ENCODE peak calls at places on chromosomes 3 and 15, in eight cellular contexts. One of them, this sample, is unnamed.

GRCh38 chr3:32340639-32341365 is 50.9 kb upstream of the CMTM7 start:
- DNase-seq in foreskin keratinocyte: no peak
- DNase-seq in psoas muscle: no peak
- DNase-seq in thyroid gland: peak; percentile 50
- DNase-seq in caudate nucleus: no peak
- DNase-seq in tibial nerve: no peak
- DNase-seq in heart left ventricle: no peak
- DNase-seq in neuronal stem cell: no peak
- DNase-seq in this sample: no peak

GRCh38 chr3:69204315-69204957 is 82.0 kb upstream of the LMOD3 start:
- DNase-seq in heart left ventricle: no peak
- DNase-seq in tibial nerve: no peak
- DNase-seq in thyroid gland: no peak
- DNase-seq in foreskin keratinocyte: peak; percentile 96
- DNase-seq in caudate nucleus: no peak
- DNase-seq in psoas muscle: no peak
- DNase-seq in neuronal stem cell: no peak
- DNase-seq in this sample: no peak

GRCh38 chr15:74123131-74123429 is 7.3 kb upstream of the ISLR2 start:
- DNase-seq in caudate nucleus: no peak
- DNase-seq in neuronal stem cell: no peak
- DNase-seq in foreskin keratinocyte: no peak
- DNase-seq in heart left ventricle: no peak
- DNase-seq in tibial nerve: no peak
- DNase-seq in psoas muscle: no peak
- DNase-seq in thyroid gland: no peak
- DNase-seq in this sample: no peak

GRCh38 chr3:66322436-66322835 is 101.6 kb downstream of the SLC25A26 start:
- DNase-seq in foreskin keratinocyte: no peak
- DNase-seq in psoas muscle: no peak
- DNase-seq in neuronal stem cell: no peak
- DNase-seq in heart left ventricle: no peak
- DNase-seq in thyroid gland: no peak
- DNase-seq in tibial nerve: no peak
- DNase-seq in caudate nucleus: no peak
- DNase-seq in this sample: no peak

GRCh38 chr15:39631357-39631756 is 50.5 kb downstream of the THBS1 start:
- DNase-seq in foreskin keratinocyte: peak; percentile 87
- DNase-seq in psoas muscle: no peak
- DNase-seq in caudate nucleus: no peak
- DNase-seq in neuronal stem cell: no peak
- DNase-seq in thyroid gland: no peak
- DNase-seq in tibial nerve: no peak
- DNase-seq in heart left ventricle: no peak
- DNase-seq in this sample: no peak

GRCh38 chr3:144875251-144875650 is 903.6 kb downstream of the DIPK2A start:
- DNase-seq in thyroid gland: no peak
- DNase-seq in neuronal stem cell: no peak
- DNase-seq in heart left ventricle: no peak
- DNase-seq in psoas muscle: no peak
- DNase-seq in caudate nucleus: no peak
- DNase-seq in foreskin keratinocyte: no peak
- DNase-seq in tibial nerve: no peak
- DNase-seq in this sample: no peak

GRCh38 chr3:194313642-194314430 is 37.3 kb downstream of the CPN2 start:
- DNase-seq in neuronal stem cell: no peak
- DNase-seq in tibial nerve: peak; percentile 70
- DNase-seq in thyroid gland: peak; percentile 74
- DNase-seq in psoas muscle: peak; percentile 83
- DNase-seq in heart left ventricle: no peak
- DNase-seq in foreskin keratinocyte: no peak
- DNase-seq in caudate nucleus: no peak
- DNase-seq in this sample: no peak

GRCh38 chr3:93981649-93982048 is 1.7 kb downstream of the ARL13B start:
- DNase-seq in thyroid gland: no peak
- DNase-seq in heart left ventricle: no peak
- DNase-seq in foreskin keratinocyte: no peak
- DNase-seq in neuronal stem cell: no peak
- DNase-seq in tibial nerve: no peak
- DNase-seq in caudate nucleus: no peak
- DNase-seq in psoas muscle: no peak
- DNase-seq in this sample: no peak

GRCh38 chr3:120177907-120178306 is 83.7 kb upstream of the GSK3B start:
- DNase-seq in thyroid gland: peak; percentile 31
- DNase-seq in caudate nucleus: no peak
- DNase-seq in heart left ventricle: no peak
- DNase-seq in foreskin keratinocyte: no peak
- DNase-seq in tibial nerve: no peak
- DNase-seq in neuronal stem cell: no peak
- DNase-seq in psoas muscle: no peak
- DNase-seq in this sample: no peak

GRCh38 chr3:14476583-14477265 is 63.4 kb downstream of the GRIP2 start:
- DNase-seq in neuronal stem cell: no peak
- DNase-seq in psoas muscle: no peak
- DNase-seq in caudate nucleus: no peak
- DNase-seq in tibial nerve: no peak
- DNase-seq in heart left ventricle: no peak
- DNase-seq in foreskin keratinocyte: no peak
- DNase-seq in thyroid gland: no peak
- DNase-seq in this sample: no peak

GRCh38 chr3:150410311-150411105 is 2.4 kb downstream of the TSC22D2 start:
- DNase-seq in foreskin keratinocyte: peak; percentile 24
- DNase-seq in neuronal stem cell: no peak
- DNase-seq in tibial nerve: no peak
- DNase-seq in caudate nucleus: peak; percentile 30
- DNase-seq in psoas muscle: peak; percentile 39
- DNase-seq in thyroid gland: peak; percentile 53
- DNase-seq in heart left ventricle: peak; percentile 74
- DNase-seq in this sample: no peak

GRCh38 chr3:194240766-194241165 is 104.8 kb downstream of the HES1 start:
- DNase-seq in caudate nucleus: no peak
- DNase-seq in tibial nerve: no peak
- DNase-seq in thyroid gland: no peak
- DNase-seq in neuronal stem cell: no peak
- DNase-seq in foreskin keratinocyte: no peak
- DNase-seq in psoas muscle: no peak
- DNase-seq in heart left ventricle: no peak
- DNase-seq in this sample: no peak

GRCh38 chr15:72472907-72473669 is 1.0 kb upstream of the ARIH1 start:
- DNase-seq in thyroid gland: no peak
- DNase-seq in neuronal stem cell: peak; percentile 14
- DNase-seq in psoas muscle: no peak
- DNase-seq in heart left ventricle: no peak
- DNase-seq in foreskin keratinocyte: no peak
- DNase-seq in caudate nucleus: no peak
- DNase-seq in tibial nerve: peak; percentile 5
- DNase-seq in this sample: no peak

GRCh38 chr3:46276497-46277099 is 34.3 kb downstream of the CCR3 start:
- DNase-seq in tibial nerve: peak; percentile 33
- DNase-seq in thyroid gland: peak; percentile 65
- DNase-seq in heart left ventricle: peak; percentile 78
- DNase-seq in caudate nucleus: no peak
- DNase-seq in foreskin keratinocyte: peak; percentile 39
- DNase-seq in psoas muscle: no peak
- DNase-seq in neuronal stem cell: no peak
- DNase-seq in this sample: peak; percentile 25

GRCh38 chr3:180570238-180570637 is 31.7 kb upstream of the TTC14 start:
- DNase-seq in heart left ventricle: no peak
- DNase-seq in foreskin keratinocyte: no peak
- DNase-seq in thyroid gland: no peak
- DNase-seq in neuronal stem cell: no peak
- DNase-seq in tibial nerve: no peak
- DNase-seq in psoas muscle: no peak
- DNase-seq in caudate nucleus: no peak
- DNase-seq in this sample: no peak

GRCh38 chr3:142447308-142447851 is 457 bp downstream of the XRN1 start:
- DNase-seq in neuronal stem cell: no peak
- DNase-seq in foreskin keratinocyte: peak; percentile 54
- DNase-seq in heart left ventricle: peak; percentile 70
- DNase-seq in caudate nucleus: peak; percentile 81
- DNase-seq in tibial nerve: peak; percentile 10
- DNase-seq in thyroid gland: peak; percentile 47
- DNase-seq in psoas muscle: peak; percentile 25
- DNase-seq in this sample: no peak

GRCh38 chr3:13109516-13109915 is 36.3 kb upstream of the IQSEC1 start:
- DNase-seq in heart left ventricle: no peak
- DNase-seq in caudate nucleus: no peak
- DNase-seq in psoas muscle: no peak
- DNase-seq in tibial nerve: no peak
- DNase-seq in thyroid gland: no peak
- DNase-seq in neuronal stem cell: no peak
- DNase-seq in foreskin keratinocyte: no peak
- DNase-seq in this sample: no peak

GRCh38 chr15:42348083-42348482 is 11.2 kb upstream of the CAPN3 start:
- DNase-seq in psoas muscle: no peak
- DNase-seq in caudate nucleus: no peak
- DNase-seq in tibial nerve: no peak
- DNase-seq in thyroid gland: no peak
- DNase-seq in neuronal stem cell: no peak
- DNase-seq in heart left ventricle: no peak
- DNase-seq in foreskin keratinocyte: peak; percentile 93
- DNase-seq in this sample: no peak

GRCh38 chr3:6734395-6734746 is 126.5 kb upstream of the GRM7 start:
- DNase-seq in foreskin keratinocyte: no peak
- DNase-seq in thyroid gland: no peak
- DNase-seq in heart left ventricle: no peak
- DNase-seq in caudate nucleus: no peak
- DNase-seq in tibial nerve: no peak
- DNase-seq in neuronal stem cell: no peak
- DNase-seq in psoas muscle: no peak
- DNase-seq in this sample: no peak

GRCh38 chr3:71614869-71615268 is 31.3 kb upstream of the FOXP1 start:
- DNase-seq in neuronal stem cell: no peak
- DNase-seq in caudate nucleus: no peak
- DNase-seq in psoas muscle: no peak
- DNase-seq in tibial nerve: no peak
- DNase-seq in foreskin keratinocyte: peak; percentile 6
- DNase-seq in thyroid gland: no peak
- DNase-seq in heart left ventricle: no peak
- DNase-seq in this sample: no peak

GRCh38 chr3:16370872-16371740 is 106.1 kb downstream of the OXNAD1 start:
- DNase-seq in neuronal stem cell: no peak
- DNase-seq in psoas muscle: no peak
- DNase-seq in tibial nerve: no peak
- DNase-seq in thyroid gland: peak; percentile 76
- DNase-seq in foreskin keratinocyte: no peak
- DNase-seq in heart left ventricle: no peak
- DNase-seq in caudate nucleus: no peak
- DNase-seq in this sample: no peak

GRCh38 chr3:107644631-107645030 is 121.9 kb downstream of the BBX start:
- DNase-seq in neuronal stem cell: no peak
- DNase-seq in heart left ventricle: no peak
- DNase-seq in caudate nucleus: no peak
- DNase-seq in psoas muscle: no peak
- DNase-seq in foreskin keratinocyte: peak; percentile 42
- DNase-seq in tibial nerve: no peak
- DNase-seq in thyroid gland: no peak
- DNase-seq in this sample: no peak

GRCh38 chr3:186815490-186815889 is 9.2 kb upstream of the RFC4 start:
- DNase-seq in heart left ventricle: no peak
- DNase-seq in foreskin keratinocyte: peak; percentile 56
- DNase-seq in thyroid gland: no peak
- DNase-seq in caudate nucleus: no peak
- DNase-seq in neuronal stem cell: no peak
- DNase-seq in tibial nerve: no peak
- DNase-seq in psoas muscle: no peak
- DNase-seq in this sample: no peak

DNA sequence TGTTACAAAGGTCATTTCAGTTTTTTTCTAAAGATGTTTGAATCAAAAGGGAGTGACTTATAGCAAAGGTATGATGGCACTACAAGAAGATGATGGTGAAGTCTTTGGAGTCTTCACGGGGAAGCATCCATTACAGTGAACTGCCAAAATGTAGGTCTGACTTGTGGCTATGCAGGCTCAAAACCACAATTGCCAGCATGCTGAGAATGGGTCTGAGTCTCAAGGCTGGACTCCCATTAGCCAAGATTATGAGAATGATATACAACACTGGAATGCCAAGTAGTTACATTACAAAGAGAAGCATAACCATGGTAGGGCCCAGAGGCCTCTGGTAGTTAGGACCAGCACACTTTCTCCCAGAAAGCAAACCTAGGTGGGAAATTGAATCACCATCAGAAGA is 194.2 kb downstream of the MTHFS start:
- DNase-seq in neuronal stem cell: no peak
- DNase-seq in tibial nerve: no peak
- DNase-seq in heart left ventricle: no peak
- DNase-seq in psoas muscle: no peak
- DNase-seq in thyroid gland: no peak
- DNase-seq in caudate nucleus: no peak
- DNase-seq in foreskin keratinocyte: no peak
- DNase-seq in this sample: no peak
- H3K27ac ChIP-seq in neuronal stem cell: no peak overlapping the region
- H3K27ac ChIP-seq in tibial nerve: no peak overlapping the region
- H3K27ac ChIP-seq in heart left ventricle: no peak overlapping the region
- H3K27ac ChIP-seq in psoas muscle: no peak overlapping the region
- H3K27ac ChIP-seq in thyroid gland: no peak overlapping the region
- H3K27ac ChIP-seq in caudate nucleus: no peak overlapping the region
- H3K27ac ChIP-seq in foreskin keratinocyte: no peak overlapping the region
- H3K27ac ChIP-seq in this sample: no peak overlapping the region

GRCh38 chr3:4340411-4341335 is 37.5 kb downstream of the SETMAR start:
- DNase-seq in heart left ventricle: no peak
- DNase-seq in thyroid gland: peak; percentile 16
- DNase-seq in psoas muscle: no peak
- DNase-seq in tibial nerve: no peak
- DNase-seq in foreskin keratinocyte: no peak
- DNase-seq in caudate nucleus: no peak
- DNase-seq in neuronal stem cell: no peak
- DNase-seq in this sample: no peak
- H3K27ac ChIP-seq in heart left ventricle: peak overlapping the region; percentile 33
- H3K27ac ChIP-seq in thyroid gland: peak overlapping the region; percentile 18
- H3K27ac ChIP-seq in psoas muscle: no peak overlapping the region
- H3K27ac ChIP-seq in tibial nerve: peak overlapping the region; percentile 79
- H3K27ac ChIP-seq in foreskin keratinocyte: no peak overlapping the region
- H3K27ac ChIP-seq in caudate nucleus: peak overlapping the region; percentile 92
- H3K27ac ChIP-seq in neuronal stem cell: no peak overlapping the region
- H3K27ac ChIP-seq in this sample: no peak overlapping the region

GRCh38 chr3:4950351-4950784 is 28.9 kb upstream of the BHLHE40 start:
- DNase-seq in neuronal stem cell: no peak
- DNase-seq in tibial nerve: no peak
- DNase-seq in heart left ventricle: no peak
- DNase-seq in caudate nucleus: no peak
- DNase-seq in psoas muscle: peak; percentile 28
- DNase-seq in thyroid gland: no peak
- DNase-seq in foreskin keratinocyte: no peak
- DNase-seq in this sample: no peak
- H3K27ac ChIP-seq in neuronal stem cell: no peak overlapping the region
- H3K27ac ChIP-seq in tibial nerve: peak overlapping the region; percentile 20
- H3K27ac ChIP-seq in heart left ventricle: no peak overlapping the region
- H3K27ac ChIP-seq in caudate nucleus: no peak overlapping the region
- H3K27ac ChIP-seq in psoas muscle: no peak overlapping the region
- H3K27ac ChIP-seq in thyroid gland: no peak overlapping the region
- H3K27ac ChIP-seq in foreskin keratinocyte: no peak overlapping the region
- H3K27ac ChIP-seq in this sample: no peak overlapping the region

DNA sequence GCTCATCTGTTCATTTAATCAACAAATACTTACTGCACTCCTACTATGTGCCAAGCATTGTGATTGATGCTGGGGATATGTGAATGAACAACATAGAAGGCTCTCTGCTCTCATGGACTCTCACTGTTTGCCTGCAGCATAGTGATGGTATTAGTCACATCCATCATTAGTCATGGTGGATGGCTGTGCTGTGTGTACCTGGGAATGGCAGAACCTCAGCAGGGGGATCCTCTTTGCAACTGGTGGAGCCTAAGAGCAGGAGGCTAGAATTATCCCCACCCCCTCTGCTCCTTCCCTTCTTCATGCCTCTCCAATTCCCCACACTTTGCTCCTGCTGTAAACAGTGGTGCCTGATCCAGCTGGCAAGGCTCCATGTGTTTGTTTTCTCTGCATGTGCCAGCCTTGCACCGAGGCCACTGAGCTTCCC is 20.5 kb downstream of the BOC start:
- DNase-seq in psoas muscle: no peak
- DNase-seq in tibial nerve: no peak
- DNase-seq in heart left ventricle: no peak
- DNase-seq in neuronal stem cell: no peak
- DNase-seq in caudate nucleus: no peak
- DNase-seq in thyroid gland: peak; percentile 82
- DNase-seq in foreskin keratinocyte: peak; percentile 96
- DNase-seq in this sample: no peak
- H3K27ac ChIP-seq in psoas muscle: no peak overlapping the region
- H3K27ac ChIP-seq in tibial nerve: no peak overlapping the region
- H3K27ac ChIP-seq in heart left ventricle: no peak overlapping the region
- H3K27ac ChIP-seq in neuronal stem cell: no peak overlapping the region
- H3K27ac ChIP-seq in caudate nucleus: no peak overlapping the region
- H3K27ac ChIP-seq in thyroid gland: no peak overlapping the region
- H3K27ac ChIP-seq in foreskin keratinocyte: peak overlapping the region; percentile 95
- H3K27ac ChIP-seq in this sample: no peak overlapping the region